ENCODE peak calls at places on chromosomes 3 and 15, in nine cellular contexts. P is GM23338, I is PC-3, D is GM23248, Q is HCT116, Z is OCI-LY7, J is Karpas-422, B is MM.1S, O is PC-9. U is an unnamed sample.

GRCh38 chr3:126083913-126084514 is at the start of gene SLC41A3:
- DNase-seq in Z (peak; percentile 90), I (peak; percentile 73), J (peak; percentile 92), O (peak; percentile 92), P (peak; percentile 82), B (peak; percentile 91), Q (peak; percentile 50), D (peak; percentile 87), U (peak; percentile 94)

GRCh38 chr3:154819491-154819890 is 260.6 kb upstream of the MME start:
- DNase-seq in D (no peak), I (no peak), B (no peak), P (no peak), J (no peak), Z (no peak), O (no peak), Q (no peak), U (no peak)

GRCh38 chr3:117304681-117305080 is 595.1 kb downstream of the TUSC7 start:
- DNase-seq in Q (no peak), P (no peak), O (no peak), B (no peak), D (no peak), I (no peak), Z (no peak), J (no peak), U (no peak)

GRCh38 chr3:149299938-149300791 is 33.3 kb downstream of the TM4SF18 start:
- DNase-seq in J (no peak), I (peak; percentile 98), Q (peak; percentile 93), Z (no peak), D (peak; percentile 94), P (no peak), B (no peak), O (peak; percentile 76), U (peak; percentile 85)

GRCh38 chr15:73357999-73358665 is 10.6 kb downstream of the HCN4 start:
- DNase-seq in B (no peak), O (no peak), J (no peak), P (no peak), I (no peak), Q (no peak), D (no peak), Z (no peak), U (peak; percentile 80)

GRCh38 chr3:143239026-143239425 is 119.5 kb downstream of the CHST2 start:
- DNase-seq in O (no peak), I (no peak), P (no peak), Q (no peak), D (no peak), B (no peak), J (no peak), Z (no peak), U (no peak)

GRCh38 chr3:192409203-192409837 is 318.0 kb downstream of the FGF12 start:
- DNase-seq in J (no peak), Z (no peak), D (peak; percentile 28), O (peak; percentile 64), P (peak; percentile 72), Q (no peak), B (peak; percentile 77), I (no peak), U (peak; percentile 47)

GRCh38 chr3:147930417-147930816 is 521.3 kb downstream of the ZIC1 start:
- DNase-seq in P (no peak), J (no peak), B (no peak), I (peak; percentile 47), Z (no peak), Q (no peak), O (no peak), D (peak; percentile 81), U (no peak)

GRCh38 chr15:29050870-29051269 is 165.1 kb downstream of the APBA2 start:
- DNase-seq in O (no peak), I (no peak), P (no peak), D (peak; percentile 4), B (no peak), J (no peak), Z (no peak), Q (no peak), U (no peak)

GRCh38 chr15:68576253-68577236 is 2.2 kb upstream of the CORO2B start:
- DNase-seq in O (no peak), Z (no peak), I (no peak), B (no peak), D (no peak), J (no peak), Q (no peak), P (no peak), U (no peak)

GRCh38 chr3:125128861-125129501 is 73.2 kb upstream of the HEG1 start:
- DNase-seq in J (peak; percentile 41), D (peak; percentile 91), B (no peak), I (peak; percentile 46), P (no peak), Q (no peak), O (peak; percentile 86), Z (no peak), U (peak; percentile 55)

GRCh38 chr15:49709815-49710214 is 89.0 kb downstream of the DTWD1 start:
- DNase-seq in Q (no peak), J (no peak), Z (no peak), D (no peak), I (no peak), P (no peak), O (no peak), B (no peak), U (no peak)

GRCh38 chr3:177447938-177448337 is 250.7 kb upstream of the TBL1XR1 start:
- DNase-seq in P (no peak), Z (no peak), Q (peak; percentile 21), D (no peak), O (peak; percentile 95), I (peak; percentile 54), B (no peak), J (no peak), U (no peak)

GRCh38 chr3:131174752-131175151 is 148.1 kb downstream of the NEK11 start:
- DNase-seq in J (peak; percentile 48), O (no peak), D (peak; percentile 9), Q (no peak), B (peak; percentile 77), Z (peak; percentile 17), I (peak; percentile 25), P (no peak), U (no peak)

GRCh38 chr3:51622868-51623267 is 48.2 kb upstream of the TEX264 start:
- DNase-seq in Z (no peak), O (no peak), P (no peak), I (no peak), J (no peak), Q (no peak), B (no peak), D (peak; percentile 52), U (peak; percentile 28)

GRCh38 chr15:24835301-24835700 is 119.5 kb upstream of the SNRPN start:
- DNase-seq in B (no peak), O (no peak), P (no peak), Z (no peak), Q (no peak), I (no peak), J (no peak), D (no peak), U (no peak)

DNA sequence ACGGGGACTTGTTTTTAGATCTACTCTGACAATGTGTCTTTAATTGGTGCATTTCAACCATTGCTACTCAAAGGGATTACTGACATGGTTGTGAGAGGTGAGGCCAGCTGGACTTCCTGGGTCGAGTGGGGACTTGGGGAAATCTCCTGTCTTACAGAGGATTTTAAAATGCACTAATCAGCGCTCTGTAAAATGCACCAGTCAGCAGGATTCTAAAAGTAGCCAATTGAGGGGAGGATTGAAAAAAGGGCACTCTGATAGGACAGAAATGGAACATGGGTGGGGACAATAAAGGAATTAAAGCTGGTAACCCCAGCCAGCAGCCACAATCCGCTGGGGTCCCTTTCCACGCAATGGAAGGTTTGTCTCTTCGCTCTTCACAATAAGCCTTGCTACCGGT is 122.5 kb upstream of the SNRPN start:
- DNase-seq in D (no peak), P (no peak), Z (no peak), O (no peak), B (no peak), I (no peak), J (no peak), Q (no peak), U (no peak)
- H3K9me2 ChIP-seq in D (no peaks in the 10 kb centered on the region), P (no peaks in the 10 kb centered on the region), Z (no peaks in the 10 kb centered on the region), O (no peaks in the 10 kb centered on the region), B (no peaks in the 10 kb centered on the region), I (no peaks in the 10 kb centered on the region), J (no peaks in the 10 kb centered on the region), Q (no peaks in the 10 kb centered on the region), U (no peaks in the 10 kb centered on the region)

DNA sequence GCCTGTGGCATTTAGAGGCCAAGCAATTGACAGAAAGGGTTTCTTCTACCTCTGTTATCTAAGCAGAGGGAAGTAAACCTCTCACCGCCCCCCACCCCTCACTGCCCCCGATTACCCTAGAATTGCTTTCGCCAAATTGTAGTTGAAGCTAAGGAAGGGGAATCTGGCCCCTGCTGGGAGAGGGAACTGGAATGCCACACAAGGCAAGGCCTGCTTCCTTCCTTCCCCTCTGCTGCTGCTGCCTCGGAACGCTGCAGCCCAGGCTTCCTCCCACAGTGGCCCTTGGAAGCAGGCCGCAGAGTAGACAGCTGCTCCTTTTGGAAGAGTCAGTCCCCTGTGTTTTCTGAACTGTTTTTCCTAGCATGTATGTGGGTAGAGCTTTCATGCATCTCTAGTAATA is 21.6 kb downstream of the RLBP1 start:
- DNase-seq in P (peak; percentile 74), B (no peak), O (no peak), J (no peak), D (no peak), Z (no peak), I (no peak), Q (no peak), U (no peak)
- H3K9me2 ChIP-seq in P (no peaks in the 10 kb centered on the region), B (no peaks in the 10 kb centered on the region), O (no peaks in the 10 kb centered on the region), J (no peaks in the 10 kb centered on the region), D (no peaks in the 10 kb centered on the region), Z (no peaks in the 10 kb centered on the region), I (no peaks in the 10 kb centered on the region), Q (no peaks in the 10 kb centered on the region), U (no peaks in the 10 kb centered on the region)

GRCh38 chr3:55446860-55447259 is 40.2 kb downstream of the WNT5A start:
- DNase-seq in D (no peak), I (no peak), B (no peak), Q (no peak), O (no peak), Z (no peak), P (no peak), J (no peak), U (peak; percentile 22)
- H3K9me2 ChIP-seq in D (no peaks in the 10 kb centered on the region), I (no peaks in the 10 kb centered on the region), B (no peaks in the 10 kb centered on the region), Q (no peaks in the 10 kb centered on the region), O (no peaks in the 10 kb centered on the region), Z (no peaks in the 10 kb centered on the region), P (no peaks in the 10 kb centered on the region), J (no peaks in the 10 kb centered on the region), U (no peaks in the 10 kb centered on the region)

GRCh38 chr3:54856271-54856670 is 71.6 kb downstream of the LRTM1 start:
- DNase-seq in B (no peak), P (no peak), O (no peak), Q (no peak), Z (no peak), J (no peak), D (no peak), I (no peak), U (no peak)
- H3K9me2 ChIP-seq in B (no peaks in the 10 kb centered on the region), P (peaks cover 14% of the 10 kb centered on the region), O (no peaks in the 10 kb centered on the region), Q (no peaks in the 10 kb centered on the region), Z (no peaks in the 10 kb centered on the region), J (no peaks in the 10 kb centered on the region), D (no peaks in the 10 kb centered on the region), I (no peaks in the 10 kb centered on the region), U (no peaks in the 10 kb centered on the region)

DNA sequence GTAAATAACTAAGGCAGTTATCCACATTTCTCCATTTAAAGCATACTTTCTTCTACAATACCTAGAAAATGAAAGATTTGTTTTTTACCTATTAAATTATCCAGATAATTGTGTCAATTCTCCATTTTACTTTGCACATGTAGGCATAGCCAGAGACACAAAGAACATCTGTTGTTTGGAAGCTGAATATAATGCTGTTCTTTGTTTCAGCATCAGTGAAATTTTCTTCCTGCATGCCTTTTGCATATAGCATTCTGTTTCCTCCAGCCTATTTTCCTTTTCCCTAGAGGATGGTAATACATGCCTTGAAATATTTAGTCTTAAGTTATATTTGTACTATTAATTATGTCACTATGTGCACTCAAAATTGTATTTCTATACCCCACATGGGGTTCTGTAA is 233.7 kb downstream of the CNTN6 start:
- DNase-seq in I (no peak), J (no peak), Z (no peak), B (no peak), P (no peak), Q (no peak), D (no peak), O (no peak), U (no peak)
- H3K9me2 ChIP-seq in I (no peaks in the 10 kb centered on the region), J (no peaks in the 10 kb centered on the region), Z (no peaks in the 10 kb centered on the region), B (no peaks in the 10 kb centered on the region), P (no peaks in the 10 kb centered on the region), Q (no peaks in the 10 kb centered on the region), D (no peaks in the 10 kb centered on the region), O (no peaks in the 10 kb centered on the region), U (no peaks in the 10 kb centered on the region)